ENCODE peak calls at places on chromosomes 6 and 20, in nine cellular contexts. V is AG09309, W is NCI-H1417, C is kidney tubule cell, J is body of pancreas, Q is HT1080, M is NCI-H187 treated with DMSO at 0.1 percent for 48 hours, E is GM10248, G is cerebellar cortex. Y is an unnamed sample.

GRCh38 chr6:22113046-22113766 is 183.6 kb downstream of the PRL start:
- DNase-seq in V (peak), W (no peak), C (peak), J (no peak), Q (peak), M (no peak), E (no peak), G (no peak), Y (no peak)

GRCh38 chr6:39076993-39077535 is 28.5 kb downstream of the GLP1R start:
- DNase-seq in V (no peak), W (no peak), C (no peak), J (no peak), Q (no peak), M (no peak), E (peak), G (no peak), Y (no peak)

GRCh38 chr20:4267242-4267641 is 251.9 kb upstream of the RNF24 start:
- DNase-seq in V (no peak), W (no peak), C (no peak), J (no peak), Q (no peak), M (no peak), E (no peak), G (no peak), Y (no peak)

GRCh38 chr6:5151955-5152401 is 66.8 kb downstream of the PPP1R3G start:
- DNase-seq in V (peak), W (no peak), C (peak), J (no peak), Q (peak), M (no peak), E (no peak), G (peak), Y (no peak)

GRCh38 chr6:54633601-54634000 is 213.0 kb upstream of the FAM83B start:
- DNase-seq in V (no peak), W (no peak), C (no peak), J (no peak), Q (no peak), M (no peak), E (no peak), G (no peak), Y (no peak)

GRCh38 chr6:71510057-71510713 is 221.6 kb downstream of the OGFRL1 start:
- DNase-seq in V (peak), W (peak), C (peak), J (peak), Q (peak), M (no peak), E (peak), G (peak), Y (peak)

GRCh38 chr6:23417133-23417532 is 708.9 kb upstream of the NRSN1 start:
- DNase-seq in V (no peak), W (no peak), C (no peak), J (no peak), Q (no peak), M (no peak), E (no peak), G (no peak), Y (no peak)

GRCh38 chr20:50550531-50550930 is 40.3 kb downstream of the PTPN1 start:
- DNase-seq in V (no peak), W (no peak), C (no peak), J (no peak), Q (no peak), M (peak), E (no peak), G (no peak), Y (no peak)

GRCh38 chr20:40766790-40767529 is 77.9 kb upstream of the MAFB start:
- DNase-seq in V (no peak), W (no peak), C (no peak), J (no peak), Q (no peak), M (no peak), E (no peak), G (no peak), Y (no peak)

GRCh38 chr6:57267586-57268293 is 45.6 kb upstream of the RAB23 start:
- DNase-seq in V (peak), W (peak), C (peak), J (peak), Q (peak), M (no peak), E (no peak), G (peak), Y (no peak)

GRCh38 chr20:51840865-51841264 is 38.5 kb upstream of the SALL4 start:
- DNase-seq in V (no peak), W (no peak), C (no peak), J (no peak), Q (no peak), M (no peak), E (no peak), G (peak), Y (no peak)

GRCh38 chr20:32685541-32686529 is 12.1 kb upstream of the C20orf203 start:
- DNase-seq in V (peak), W (no peak), C (peak), J (no peak), Q (peak), M (no peak), E (no peak), G (no peak), Y (no peak)

GRCh38 chr6:68776382-68776781 is 141.3 kb downstream of the ADGRB3 start:
- DNase-seq in V (no peak), W (peak), C (no peak), J (no peak), Q (no peak), M (no peak), E (no peak), G (peak), Y (no peak)

GRCh38 chr6:158815379-158815724 is 3.8 kb downstream of the EZR start:
- DNase-seq in V (no peak), W (no peak), C (peak), J (peak), Q (no peak), M (no peak), E (no peak), G (no peak), Y (no peak)

Y was measured in H1.